ENCODE peak calls at places on chromosomes 12 and 14, in five cellular contexts. Q, C, P, R and L are unnamed samples.

GRCh38 chr14:96403409-96403808 is 11.5 kb downstream of the AK7 start:
- DNase-seq in P (no peak), Q (no peak), C (no peak), R (no peak), L (no peak)

GRCh38 chr12:124351422-124351821 is 56.5 kb downstream of the RFLNA start:
- DNase-seq in C (no peak), P (no peak), R (no peak), Q (no peak), L (no peak)

GRCh38 chr12:125351788-125352187 is 286.6 kb downstream of the AACS start:
- DNase-seq in R (no peak), P (no peak), Q (no peak), C (no peak), L (no peak)

GRCh38 chr12:91628656-91629055 is 446.0 kb upstream of the DCN start:
- DNase-seq in R (no peak), C (no peak), Q (no peak), P (peak), L (peak)

GRCh38 chr12:116977465-116978380 is 67.0 kb downstream of the FBXW8 start:
- DNase-seq in Q (no peak), P (no peak), C (no peak), R (no peak), L (no peak)

GRCh38 chr12:25755681-25756260 is 202.7 kb upstream of the LMNTD1 start:
- DNase-seq in C (no peak), Q (no peak), P (peak), R (peak), L (peak)

GRCh38 chr12:75960086-75960910 is 71.3 kb downstream of the PHLDA1 start:
- DNase-seq in Q (peak), P (no peak), R (no peak), C (no peak), L (no peak)

GRCh38 chr14:100256339-100256895 is 17.5 kb downstream of the YY1 start:
- DNase-seq in R (no peak), C (no peak), Q (no peak), P (no peak), L (no peak)

GRCh38 chr14:25411933-25412757 is 362.2 kb upstream of the STXBP6 start:
- DNase-seq in C (no peak), Q (no peak), R (peak), P (no peak), L (no peak)

GRCh38 chr14:73254247-73255004 is 17.1 kb downstream of the PAPLN start:
- DNase-seq in R (no peak), C (no peak), Q (no peak), P (no peak), L (no peak)

GRCh38 chr12:121533391-121534090 is 47.3 kb downstream of the KDM2B start:
- DNase-seq in P (no peak), Q (no peak), R (no peak), C (no peak), L (no peak)

GRCh38 chr12:127262658-127263057 is 1004.3 kb upstream of the TMEM132C start:
- DNase-seq in Q (no peak), P (no peak), C (no peak), R (no peak), L (no peak)

GRCh38 chr14:105051182-105052109 is 13.8 kb downstream of the GPR132 start:
- DNase-seq in P (no peak), Q (no peak), C (no peak), R (no peak), L (no peak)

GRCh38 chr12:3667485-3667884 is 85.4 kb downstream of the CRACR2A start:
- DNase-seq in C (no peak), R (no peak), Q (no peak), P (no peak), L (no peak)

GRCh38 chr14:66105819-66106218 is 380.4 kb upstream of the CCDC196 start:
- DNase-seq in R (peak), P (peak), Q (no peak), C (no peak), L (peak)

GRCh38 chr14:54686219-54686870 is 119.4 kb downstream of the SAMD4A start:
- DNase-seq in Q (no peak), R (peak), P (peak), C (no peak), L (no peak)

GRCh38 chr14:55864890-55865655 is 253.1 kb upstream of the PELI2 start:
- DNase-seq in Q (peak), P (no peak), R (peak), C (no peak), L (no peak)